ENCODE peak calls at places on chromosomes 13 and 19, in nine cellular contexts. P is heart right ventricle, M is transverse colon, W is pancreas, E is foreskin fibroblast, U is BJ, V is cardiac fibroblast, S is left lung, Q is Panc1. X is an unnamed sample.

GRCh38 chr19:45170146-45171106 is 7.6 kb downstream of the TRAPPC6A start:
- DNase-seq in U (no peak), E (no peak), M (no peak), W (peak; percentile 16), V (no peak), S (no peak), Q (no peak), P (no peak), X (no peak)

GRCh38 chr13:29922896-29923295 is 72.5 kb upstream of the UBL3 start:
- DNase-seq in V (peak; percentile 62), P (no peak), S (no peak), Q (no peak), E (peak; percentile 48), W (no peak), M (no peak), U (no peak), X (no peak)

GRCh38 chr13:23319915-23320224 is 113.6 kb downstream of the SACS start:
- DNase-seq in M (no peak), E (no peak), S (no peak), V (no peak), W (no peak), P (no peak), Q (no peak), U (no peak), X (no peak)

GRCh38 chr19:13398780-13399726 is 107.2 kb downstream of the CACNA1A start:
- DNase-seq in V (peak; percentile 94), S (no peak), P (peak; percentile 18), M (no peak), W (no peak), U (peak; percentile 67), E (peak; percentile 94), Q (peak; percentile 35), X (peak; percentile 65)

GRCh38 chr19:33390908-33391630 is 17.6 kb downstream of the CEBPG start:
- DNase-seq in E (no peak), P (no peak), Q (no peak), M (no peak), U (no peak), W (peak; percentile 27), S (peak; percentile 68), V (no peak), X (no peak)

GRCh38 chr13:48491423-48492122 is 41.3 kb downstream of the RCBTB2 start:
- DNase-seq in W (no peak), M (no peak), U (no peak), Q (no peak), V (no peak), P (no peak), E (no peak), S (no peak), X (no peak)

GRCh38 chr19:45526143-45526542 is 18.9 kb downstream of the VASP start:
- DNase-seq in S (peak; percentile 85), P (peak; percentile 73), V (peak; percentile 72), M (peak; percentile 68), W (peak; percentile 67), Q (no peak), E (no peak), U (no peak), X (no peak)

GRCh38 chr13:41085961-41086360 is 24.7 kb downstream of the WBP4 start:
- DNase-seq in W (no peak), Q (no peak), S (no peak), E (no peak), V (peak; percentile 14), U (no peak), P (no peak), M (no peak), X (no peak)

GRCh38 chr19:6668696-6669095 is 1.3 kb downstream of the TNFSF14 start:
- DNase-seq in S (no peak), W (no peak), V (no peak), E (no peak), U (no peak), M (no peak), P (no peak), Q (no peak), X (no peak)

GRCh38 chr13:113936566-113936965 is 37.3 kb downstream of the C13orf46 start:
- DNase-seq in P (no peak), M (no peak), Q (no peak), V (no peak), S (peak; percentile 62), U (no peak), W (no peak), E (no peak), X (no peak)

GRCh38 chr13:89923731-89924130 is 1423.8 kb upstream of the MIR17HG start:
- DNase-seq in Q (no peak), S (no peak), P (no peak), U (no peak), V (peak; percentile 24), M (no peak), W (no peak), E (no peak), X (no peak)

GRCh38 chr13:26929971-26930730 is 169.6 kb upstream of the GPR12 start:
- DNase-seq in S (peak; percentile 88), W (peak; percentile 69), P (peak; percentile 76), M (peak; percentile 72), Q (peak; percentile 28), E (peak; percentile 43), U (no peak), V (peak; percentile 71), X (peak; percentile 37)
- H3K4me3 ChIP-seq in S (no peak overlapping the region), W (no peak overlapping the region), P (no peak overlapping the region), M (no peak overlapping the region), Q (peak overlapping the region; percentile 34), E (no peak overlapping the region), U (no peak overlapping the region), V (no peak overlapping the region), X (no peak overlapping the region)

GRCh38 chr19:48509467-48510194 is 2.0 kb downstream of the LMTK3 start:
- DNase-seq in V (no peak), Q (no peak), M (no peak), U (no peak), S (no peak), W (no peak), E (no peak), P (no peak), X (no peak)

GRCh38 chr19:48508729-48509310 is 2.8 kb downstream of the LMTK3 start:
- DNase-seq in S (no peak), M (no peak), P (no peak), U (no peak), E (no peak), W (no peak), V (no peak), Q (no peak), X (no peak)

GRCh38 chr19:48502720-48503018 is 9.0 kb downstream of the LMTK3 start:
- DNase-seq in Q (no peak), V (no peak), U (no peak), E (no peak), S (no peak), M (no peak), W (no peak), P (no peak), X (no peak)

GRCh38 chr19:48507911-48508439 is 3.7 kb downstream of the LMTK3 start:
- DNase-seq in W (no peak), Q (no peak), U (no peak), M (no peak), E (no peak), S (no peak), P (no peak), V (no peak), X (no peak)

DNA sequence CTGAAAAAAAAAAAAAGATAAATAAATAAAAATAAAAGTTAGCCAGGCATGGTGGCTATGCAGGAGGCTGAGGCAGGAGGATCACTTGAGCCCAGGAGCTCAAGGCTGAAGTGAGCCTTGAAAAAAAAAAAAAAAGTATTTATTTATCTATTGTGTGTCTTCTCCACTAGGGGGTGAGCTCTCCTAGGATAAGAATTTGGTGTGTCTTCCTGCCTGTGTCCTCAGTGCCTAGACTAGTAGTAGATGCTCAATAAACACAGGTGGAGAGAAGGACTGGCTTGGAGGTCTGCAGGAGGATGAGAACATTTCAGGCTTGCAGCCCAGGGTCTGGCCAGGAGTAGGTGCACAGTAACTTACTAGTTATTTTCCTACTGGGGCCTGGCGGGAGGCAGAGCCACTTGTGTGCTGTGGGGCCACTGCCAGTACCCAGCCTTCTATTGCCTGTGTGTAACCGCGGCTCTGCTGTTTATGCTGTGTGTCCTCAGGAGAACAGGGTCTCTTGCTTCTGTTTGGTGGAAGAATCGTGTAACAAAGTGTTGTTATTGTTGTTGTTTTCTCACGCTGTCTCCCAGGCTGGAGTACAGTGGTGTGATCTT is 5.4 kb downstream of the LMTK3 start:
- DNase-seq in S (no peak), E (no peak), V (peak; percentile 66), Q (no peak), P (no peak), M (no peak), U (no peak), W (no peak), X (no peak)
- TF ChIP-seq CTCF in S (peak; percentile 18), E (peak; percentile 36), V (peak; percentile 38), Q (no peak), P (peak; percentile 9), M (peak; percentile 48), U (peak; percentile 55), W (no peak), X (peak; percentile 43)

GRCh38 chr19:35246466-35247096 is 2.2 kb upstream of the LSR start:
- DNase-seq in M (no peak), V (no peak), W (no peak), Q (no peak), S (no peak), P (no peak), E (no peak), U (no peak), X (no peak)

GRCh38 chr19:35248310-35249145 is at the start of gene LSR:
- DNase-seq in W (peak; percentile 95), E (no peak), M (peak; percentile 94), U (no peak), S (peak; percentile 91), P (no peak), V (no peak), Q (peak; percentile 43), X (no peak)

GRCh38 chr19:35249848-35250711 is 1.3 kb downstream of the LSR start:
- DNase-seq in M (no peak), Q (no peak), W (no peak), P (no peak), U (no peak), S (peak; percentile 69), E (no peak), V (no peak), X (no peak)

GRCh38 chr19:35249146-35249847 is 495 bp downstream of the LSR start:
- DNase-seq in P (no peak), E (no peak), W (no peak), M (peak; percentile 42), Q (no peak), V (no peak), S (peak; percentile 47), U (no peak), X (no peak)

GRCh38 chr19:35247526-35248309 is 1.1 kb upstream of the LSR start:
- DNase-seq in S (peak; percentile 90), U (no peak), M (peak; percentile 94), P (no peak), E (no peak), Q (peak; percentile 53), W (peak; percentile 94), V (no peak), X (no peak)
- H3K4me3 ChIP-seq in S (peak overlapping the region; percentile 45), U (no peak overlapping the region), M (peak overlapping the region; percentile 88), P (peak overlapping the region; percentile 58), E (peak overlapping the region; percentile 10), Q (peak overlapping the region; percentile 78), W (peak overlapping the region; percentile 72), V (peak overlapping the region; percentile 5), X (peak overlapping the region; percentile 7)

DNA sequence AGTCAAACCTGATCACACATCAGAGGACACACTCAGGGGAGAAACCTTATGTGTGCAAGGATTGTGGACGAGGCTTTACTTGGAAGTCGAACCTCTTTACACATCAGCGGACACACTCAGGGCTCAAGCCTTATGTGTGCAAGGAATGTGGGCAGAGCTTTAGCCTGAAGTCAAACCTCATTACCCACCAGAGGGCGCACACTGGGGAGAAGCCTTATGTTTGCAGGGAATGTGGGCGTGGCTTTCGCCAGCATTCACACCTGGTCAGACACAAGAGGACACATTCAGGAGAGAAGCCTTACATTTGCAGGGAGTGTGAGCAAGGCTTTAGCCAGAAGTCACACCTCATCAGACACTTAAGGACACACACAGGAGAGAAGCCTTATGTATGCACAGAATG is 8.2 kb upstream of the ZNF527 start:
- DNase-seq in P (no peak), V (no peak), E (no peak), S (no peak), W (no peak), U (no peak), M (no peak), Q (no peak), X (no peak)
- TF ChIP-seq CTCF in P (no peak), V (peak; percentile 7), E (no peak), S (no peak), W (no peak), U (no peak), M (no peak), Q (no peak), X (peak; percentile 3)

X was measured in HFF-Myc.